ENCODE peak calls at places on chromosomes 13 and 19, in nine cellular contexts. F is tibial artery, P is pancreas, C is esophagus muscularis mucosa, X is fibroblast of villous mesenchyme, L is heart right ventricle, W is uterus, B is A673, T is cardiac muscle cell. Z is an unnamed sample.
A peak's percentile ranks its signal among the peaks of the same experiment; 100 is the strongest.

GRCh38 chr19:1862424-1863307 is 713 bp downstream of the KLF16 start:
- DNase-seq in W (no peak), L (no peak), F (no peak), P (peak; percentile 56), B (peak; percentile 57), T (peak; percentile 60), X (no peak), C (no peak), Z (no peak)

GRCh38 chr19:49142866-49143335 is 12.3 kb downstream of the HRC start:
- DNase-seq in X (peak; percentile 90), P (peak; percentile 88), W (peak; percentile 73), B (peak; percentile 94), F (peak; percentile 87), L (peak; percentile 95), T (peak; percentile 98), C (no peak), Z (peak; percentile 56)

GRCh38 chr19:6718741-6719539 is 1.5 kb downstream of the C3 start:
- DNase-seq in T (peak; percentile 9), P (no peak), F (no peak), X (no peak), L (no peak), C (no peak), W (no peak), B (peak; percentile 58), Z (no peak)

GRCh38 chr13:27211271-27211670 is 39.7 kb upstream of the USP12 start:
- DNase-seq in B (no peak), W (no peak), C (no peak), P (no peak), X (no peak), F (no peak), T (no peak), L (no peak), Z (no peak)

GRCh38 chr13:103272770-103273169 is 206.6 kb upstream of the SLC10A2 start:
- DNase-seq in X (no peak), T (no peak), C (no peak), F (no peak), B (no peak), L (no peak), W (no peak), P (no peak), Z (no peak)

GRCh38 chr13:33722216-33722900 is 95.6 kb upstream of the RFC3 start:
- DNase-seq in B (no peak), C (no peak), P (no peak), L (no peak), X (peak; percentile 42), T (no peak), F (no peak), W (no peak), Z (no peak)

GRCh38 chr19:49340069-49340864 is 5.1 kb downstream of the CD37 start:
- DNase-seq in W (peak; percentile 74), C (peak; percentile 39), P (peak; percentile 94), F (peak; percentile 80), L (peak; percentile 82), X (peak; percentile 57), T (peak; percentile 28), B (peak; percentile 93), Z (no peak)

GRCh38 chr19:46606681-46607440 is 5.7 kb downstream of the CALM3 start:
- DNase-seq in C (no peak), P (no peak), L (no peak), F (no peak), X (no peak), B (no peak), W (no peak), T (no peak), Z (no peak)

GRCh38 chr19:18967358-18968146 is 26.5 kb upstream of the HOMER3 start:
- DNase-seq in T (no peak), C (no peak), P (no peak), L (peak; percentile 65), W (peak; percentile 24), X (peak; percentile 41), F (peak; percentile 68), B (no peak), Z (no peak)

GRCh38 chr19:50465986-50466771 is 10.1 kb upstream of the EMC10 start:
- DNase-seq in W (no peak), X (no peak), T (peak; percentile 66), P (no peak), L (no peak), B (no peak), F (no peak), C (no peak), Z (no peak)

GRCh38 chr13:113488283-113488682 is 2.2 kb downstream of the DCUN1D2 start:
- DNase-seq in P (no peak), T (no peak), B (no peak), W (no peak), C (peak; percentile 29), L (no peak), X (no peak), F (no peak), Z (no peak)

GRCh38 chr13:113489549-113490495 is 689 bp downstream of the DCUN1D2 start:
- DNase-seq in X (peak; percentile 60), B (peak; percentile 35), T (peak; percentile 38), W (no peak), C (peak; percentile 88), P (no peak), F (no peak), L (peak; percentile 33), Z (no peak)

GRCh38 chr13:113490496-113491417 is at the start of gene DCUN1D2:
- DNase-seq in P (peak; percentile 96), L (peak; percentile 94), C (peak; percentile 97), B (peak; percentile 91), X (peak; percentile 97), W (peak; percentile 97), T (peak; percentile 93), F (peak; percentile 92), Z (peak; percentile 53)

GRCh38 chr13:113491418-113491883 is 940 bp upstream of the DCUN1D2 start:
- DNase-seq in C (no peak), T (peak; percentile 47), X (peak; percentile 38), B (peak; percentile 7), W (peak; percentile 42), L (peak; percentile 40), P (peak; percentile 44), F (no peak), Z (no peak)

GRCh38 chr13:113489171-113489548 is 1.4 kb downstream of the DCUN1D2 start:
- DNase-seq in B (no peak), C (peak; percentile 31), T (peak; percentile 16), P (no peak), X (no peak), F (no peak), W (no peak), L (no peak), Z (no peak)
- TF ChIP-seq CTCF in B (no peak), C (no peak), T (peak; percentile 7), P (no peak), X (no peak), F (no peak), W (no peak), L (no peak), Z (no peak)

GRCh38 chr19:54473071-54473941 is at the start of gene CDC42EP5:
- DNase-seq in W (peak; percentile 84), C (peak; percentile 93), B (peak; percentile 97), X (peak; percentile 82), L (peak; percentile 87), F (peak; percentile 76), P (peak; percentile 40), T (peak; percentile 59), Z (peak; percentile 57)
- H3K4me3 ChIP-seq in W (peak within 1 kb of the TSS; percentile 39), C (peak within 1 kb of the TSS; percentile 41), B (peak within 1 kb of the TSS; percentile 64), X (peak within 1 kb of the TSS; percentile 69), L (peak within 1 kb of the TSS; percentile 49), F (peak within 1 kb of the TSS; percentile 47), P (peak within 1 kb of the TSS; percentile 42), T (peak within 1 kb of the TSS; percentile 4), Z (peak within 1 kb of the TSS; percentile 71)

GRCh38 chr13:28477709-28477973 is 17.3 kb downstream of the FLT1 start:
- DNase-seq in P (no peak), T (no peak), F (no peak), L (no peak), B (no peak), C (no peak), X (no peak), W (no peak), Z (no peak)
- TF ChIP-seq CTCF in P (no peak), T (no peak), F (no peak), L (no peak), B (no peak), C (no peak), X (no peak), W (no peak), Z (no peak)

GRCh38 chr13:85725433-85725832 is 73.8 kb downstream of the SLITRK6 start:
- DNase-seq in B (no peak), F (no peak), C (no peak), L (no peak), W (no peak), T (no peak), P (no peak), X (no peak), Z (no peak)

GRCh38 chr13:85724554-85725432 is 74.4 kb downstream of the SLITRK6 start:
- DNase-seq in L (no peak), W (no peak), P (no peak), F (no peak), T (no peak), X (no peak), C (no peak), B (no peak), Z (no peak)

GRCh38 chr13:85729296-85729695 is 69.9 kb downstream of the SLITRK6 start:
- DNase-seq in T (no peak), X (peak; percentile 0), W (no peak), C (no peak), L (no peak), F (no peak), B (no peak), P (no peak), Z (no peak)

DNA sequence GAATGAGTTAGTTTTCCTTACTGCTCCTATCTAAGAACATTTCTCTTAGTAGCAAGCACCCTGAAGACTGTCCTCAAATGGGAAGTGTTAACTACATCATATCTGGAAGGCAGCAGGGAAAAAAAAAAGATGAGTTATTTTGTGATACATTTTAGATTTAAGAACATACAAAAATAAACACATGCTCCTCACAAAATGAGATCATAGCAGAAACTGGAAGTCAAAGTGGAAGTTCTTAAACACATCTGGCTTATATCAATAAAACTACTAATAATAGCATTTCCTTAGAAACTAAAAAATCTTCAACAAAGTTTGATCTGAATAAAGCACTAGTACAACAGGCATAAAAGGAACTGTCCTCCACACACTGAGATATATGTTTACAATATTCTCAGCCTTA is 70.4 kb downstream of the SLITRK6 start:
- DNase-seq in T (no peak), W (no peak), B (no peak), X (no peak), P (no peak), F (no peak), L (no peak), C (no peak), Z (no peak)
- H3K4me3 ChIP-seq in T (no peak overlapping the region), W (no peak overlapping the region), B (no peak overlapping the region), X (no peak overlapping the region), P (no peak overlapping the region), F (no peak overlapping the region), L (no peak overlapping the region), C (no peak overlapping the region), Z (no peak overlapping the region)

DNA sequence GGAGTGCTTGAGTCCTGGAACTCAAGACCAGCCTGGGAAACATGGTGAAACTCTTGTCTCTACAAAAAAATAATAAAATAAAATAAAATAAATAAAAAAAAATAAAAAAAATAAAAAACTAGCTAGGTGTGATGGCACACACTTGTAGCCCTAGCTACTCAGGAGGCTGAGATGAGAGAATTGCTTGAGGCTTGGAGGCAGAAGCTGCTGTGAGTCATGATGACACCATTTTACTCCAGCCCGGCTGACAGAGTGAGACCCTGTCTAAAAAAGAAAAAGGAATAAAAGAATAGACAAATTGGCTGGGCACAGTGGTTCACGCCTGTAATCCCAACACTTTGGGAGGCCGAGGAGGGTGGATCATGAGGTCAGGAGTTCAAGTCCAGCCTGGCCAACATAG is 1168.9 kb downstream of the SLITRK5 start:
- DNase-seq in C (no peak), T (no peak), F (no peak), L (no peak), P (no peak), X (no peak), W (no peak), B (no peak), Z (no peak)
- TF ChIP-seq CTCF in C (no peak), T (no peak), F (no peak), L (no peak), P (no peak), X (no peak), W (no peak), B (no peak), Z (no peak)

Z was measured in AG04449.